ENCODE peak calls at places on chromosomes 12 and 14, in four cellular contexts. J is Calu3, A is NCI-H1436, F is G401. Q is an unnamed sample.

GRCh38 chr12:112898380-112898779 is 8.4 kb upstream of the OAS1 start:
- DNase-seq in J (no peak), A (no peak), F (no peak), Q (no peak)

GRCh38 chr12:26789731-26790644 is 43.0 kb downstream of the ITPR2 start:
- DNase-seq in J (no peak), A (no peak), F (no peak), Q (peak)

GRCh38 chr14:34262511-34262910 is 199.5 kb downstream of the SPTSSA start:
- DNase-seq in J (no peak), A (no peak), F (no peak), Q (no peak)

GRCh38 chr12:94761559-94761958 is 111.2 kb upstream of the TMCC3 start:
- DNase-seq in J (peak), A (no peak), F (no peak), Q (peak)

GRCh38 chr12:111201036-111201435 is 167.9 kb downstream of the PHETA1 start:
- DNase-seq in J (no peak), A (peak), F (no peak), Q (no peak)

GRCh38 chr12:51777973-51778372 is 70.5 kb downstream of the FIGNL2 start:
- DNase-seq in J (no peak), A (no peak), F (no peak), Q (no peak)

GRCh38 chr12:128914908-128915563 is 61.8 kb downstream of the GLT1D1 start:
- DNase-seq in J (no peak), A (no peak), F (no peak), Q (no peak)

GRCh38 chr14:50059773-50060629 is 56.4 kb downstream of the VCPKMT start:
- DNase-seq in J (no peak), A (no peak), F (no peak), Q (no peak)

GRCh38 chr12:67413577-67413976 is 144.4 kb downstream of the CAND1 start:
- DNase-seq in J (no peak), A (no peak), F (no peak), Q (peak)

GRCh38 chr14:54568821-54569591 is 2.1 kb downstream of the SAMD4A start:
- DNase-seq in J (no peak), A (no peak), F (peak), Q (peak)

GRCh38 chr14:95233702-95234241 is 76.4 kb upstream of the DICER1 start:
- DNase-seq in J (no peak), A (no peak), F (peak), Q (no peak)

GRCh38 chr12:94941440-94941862 is 62.0 kb downstream of the NDUFA12 start:
- DNase-seq in J (no peak), A (peak), F (peak), Q (peak)

GRCh38 chr14:77738559-77739250 is 22.3 kb downstream of the SNW1 start:
- DNase-seq in J (no peak), A (no peak), F (peak), Q (peak)

GRCh38 chr12:107515446-107515958 is 170.1 kb upstream of the PWP1 start:
- DNase-seq in J (peak), A (no peak), F (no peak), Q (peak)

GRCh38 chr12:66048843-66049537 is 81.6 kb downstream of the LLPH start:
- DNase-seq in J (no peak), A (no peak), F (no peak), Q (peak)

GRCh38 chr14:71290960-71291466 is 383.8 kb downstream of the PCNX1 start:
- DNase-seq in J (peak), A (no peak), F (no peak), Q (peak)

GRCh38 chr14:103520657-103521437 is 1.8 kb downstream of the CKB start:
- DNase-seq in J (peak), A (peak), F (peak), Q (peak)

GRCh38 chr12:6866163-6866919 is 990 bp upstream of the TPI1 start:
- DNase-seq in J (no peak), A (no peak), F (no peak), Q (no peak)

GRCh38 chr14:58171090-58171489 is 19.1 kb upstream of the ARMH4 start:
- DNase-seq in J (peak), A (peak), F (peak), Q (peak)

GRCh38 chr12:93813972-93814821 is 137.0 kb downstream of the CRADD start:
- DNase-seq in J (no peak), A (no peak), F (peak), Q (peak)

GRCh38 chr12:26032290-26032689 is 73.8 kb downstream of the RASSF8 start:
- DNase-seq in J (no peak), A (no peak), F (no peak), Q (no peak)